ENCODE peak calls at places on chromosomes 6 and 20, in four cellular contexts. Q is ACHN, E is transverse colon, P is endothelial cell. C is an unnamed sample.

GRCh38 chr6:169162249-169162967 is 91.2 kb downstream of the THBS2 start:
- DNase-seq in E (no peak), Q (no peak), P (no peak), C (peak; percentile 22)

GRCh38 chr6:64932486-64932885 is 774.5 kb downstream of the EYS start:
- DNase-seq in Q (no peak), E (no peak), P (no peak), C (no peak)

GRCh38 chr6:115195239-115195638 is 852.4 kb upstream of the HS3ST5 start:
- DNase-seq in P (no peak), Q (no peak), E (no peak), C (no peak)

GRCh38 chr20:24657211-24657610 is 187.8 kb downstream of the SYNDIG1 start:
- DNase-seq in P (no peak), Q (no peak), E (no peak), C (peak; percentile 72)

GRCh38 chr6:37501632-37502466 is 2.2 kb upstream of the CCDC167 start:
- DNase-seq in E (no peak), P (no peak), Q (no peak), C (no peak)

GRCh38 chr6:37860226-37860839 is 40.8 kb downstream of the ZFAND3 start:
- DNase-seq in E (no peak), P (peak; percentile 34), Q (peak; percentile 55), C (no peak)

GRCh38 chr6:53133961-53134360 is 14.7 kb downstream of the GCM1 start:
- DNase-seq in P (no peak), E (no peak), Q (no peak), C (no peak)

GRCh38 chr20:47689726-47690125 is 95.6 kb downstream of the SULF2 start:
- DNase-seq in E (no peak), P (no peak), Q (peak; percentile 59), C (no peak)

GRCh38 chr20:44335675-44336074 is 1.2 kb upstream of the R3HDML start:
- DNase-seq in E (no peak), Q (no peak), P (no peak), C (no peak)

GRCh38 chr20:48949304-48950170 is 28.0 kb downstream of the ARFGEF2 start:
- DNase-seq in P (peak; percentile 33), Q (no peak), E (peak; percentile 37), C (peak; percentile 46)

GRCh38 chr6:141675957-141676356 is 456.8 kb upstream of the GJE1 start:
- DNase-seq in E (no peak), Q (peak; percentile 19), P (no peak), C (no peak)

GRCh38 chr6:108200631-108201030 is 34.8 kb downstream of the NR2E1 start:
- DNase-seq in Q (no peak), E (no peak), P (no peak), C (no peak)

GRCh38 chr6:21906826-21907225 is 313.3 kb downstream of the SOX4 start:
- DNase-seq in E (no peak), P (no peak), Q (no peak), C (no peak)

GRCh38 chr6:129576456-129576855 is 133.5 kb downstream of the ARHGAP18 start:
- DNase-seq in E (no peak), Q (no peak), P (no peak), C (no peak)

GRCh38 chr20:56433880-56434255 is 21.8 kb downstream of the CASS4 start:
- DNase-seq in E (no peak), P (no peak), Q (no peak), C (no peak)

GRCh38 chr6:118650500-118651281 is 700 bp downstream of the CEP85L start:
- DNase-seq in P (peak; percentile 41), Q (peak; percentile 50), E (peak; percentile 44), C (peak; percentile 44)

GRCh38 chr6:167803816-167804215 is 22.9 kb upstream of the AFDN start:
- DNase-seq in E (no peak), P (no peak), Q (no peak), C (no peak)

GRCh38 chr20:49685809-49686208 is 27.9 kb downstream of the B4GALT5 start:
- DNase-seq in E (no peak), P (no peak), Q (peak; percentile 44), C (no peak)

GRCh38 chr6:81475646-81476045 is 276.8 kb downstream of the TENT5A start:
- DNase-seq in Q (no peak), P (no peak), E (no peak), C (no peak)

GRCh38 chr20:39812116-39812515 is 850.0 kb downstream of the DHX35 start:
- DNase-seq in Q (no peak), P (no peak), E (no peak), C (no peak)

GRCh38 chr6:157841211-157841840 is 18.3 kb downstream of the SNX9 start:
- DNase-seq in P (no peak), E (peak; percentile 41), Q (no peak), C (peak; percentile 53)

GRCh38 chr6:111774346-111774703 is 98.9 kb downstream of the FYN start:
- DNase-seq in E (no peak), P (no peak), Q (no peak), C (no peak)

GRCh38 chr6:167013067-167013466 is 13.9 kb downstream of the CEP43 start:
- DNase-seq in P (no peak), Q (no peak), E (no peak), C (no peak)

GRCh38 chr6:51913265-51913664 is 174.1 kb downstream of the PKHD1 start:
- DNase-seq in E (no peak), Q (no peak), P (no peak), C (no peak)

GRCh38 chr6:123091896-123092271 is 95.8 kb downstream of the CLVS2 start:
- DNase-seq in E (no peak), Q (no peak), P (no peak), C (no peak)

GRCh38 chr6:105308840-105309239 is 94.0 kb downstream of the PREP start:
- DNase-seq in P (no peak), E (no peak), Q (no peak), C (no peak)

GRCh38 chr20:31846793-31847138 is 1.4 kb upstream of the FOXS1 start:
- DNase-seq in P (no peak), E (no peak), Q (no peak), C (no peak)

GRCh38 chr6:163373240-163373639 is 41.3 kb upstream of the QKI start:
- DNase-seq in Q (no peak), P (no peak), E (no peak), C (no peak)

GRCh38 chr6:122491915-122492537 is 20.4 kb upstream of the SERINC1 start:
- DNase-seq in P (peak; percentile 72), Q (peak; percentile 73), E (peak; percentile 77), C (peak; percentile 80)

GRCh38 chr6:145763742-145764141 is 28.4 kb upstream of the EPM2A start:
- DNase-seq in Q (no peak), E (no peak), P (no peak), C (no peak)

GRCh38 chr6:17098538-17098937 is 3.3 kb upstream of the STMND1 start:
- DNase-seq in E (no peak), P (no peak), Q (no peak), C (no peak)

GRCh38 chr6:129644567-129645015 is 65.4 kb downstream of the ARHGAP18 start:
- DNase-seq in Q (no peak), E (no peak), P (no peak), C (no peak)